ENCODE peak calls at places on chromosomes 13 and 19, in four cellular contexts. R, N, Q and D are unnamed samples.

GRCh38 chr19:19032420-19033175 is 719 bp downstream of the SUGP2 start:
- DNase-seq in R (peak; percentile 89), N (no peak), Q (peak; percentile 65), D (peak; percentile 82)

GRCh38 chr13:29830000-29830399 is 20.4 kb downstream of the UBL3 start:
- DNase-seq in R (no peak), N (no peak), Q (no peak), D (no peak)

GRCh38 chr13:28322256-28322895 is 172.6 kb downstream of the FLT1 start:
- DNase-seq in R (no peak), N (no peak), Q (no peak), D (no peak)

GRCh38 chr19:53192771-53193533 is at the start of gene ZNF665:
- DNase-seq in R (peak; percentile 68), N (peak; percentile 85), Q (peak; percentile 92), D (peak; percentile 76)

GRCh38 chr19:49856574-49857021 is 5.6 kb downstream of the PTOV1 start:
- DNase-seq in R (no peak), N (no peak), Q (no peak), D (peak; percentile 46)

GRCh38 chr13:24684600-24684998 is 4.4 kb downstream of the ATP12A start:
- DNase-seq in R (no peak), N (no peak), Q (no peak), D (no peak)

GRCh38 chr13:93727301-93728141 is 500.9 kb downstream of the GPC6 start:
- DNase-seq in R (no peak), N (no peak), Q (no peak), D (no peak)

GRCh38 chr13:112685856-112686255 is 4.0 kb upstream of the ATP11A start:
- DNase-seq in R (no peak), N (no peak), Q (no peak), D (no peak)

GRCh38 chr19:10817291-10818038 is 18.5 kb downstream of the TMED1 start:
- DNase-seq in R (peak; percentile 59), N (no peak), Q (peak; percentile 51), D (no peak)

GRCh38 chr13:24050292-24050711 is 110.2 kb upstream of the SPATA13 start:
- DNase-seq in R (peak; percentile 36), N (no peak), Q (no peak), D (no peak)

GRCh38 chr13:41311607-41312500 is 787 bp downstream of the NAA16 start:
- DNase-seq in R (peak; percentile 49), N (peak; percentile 70), Q (peak; percentile 53), D (peak; percentile 66)

GRCh38 chr19:9751449-9751848 is 17.1 kb downstream of the ZNF846 start:
- DNase-seq in R (no peak), N (no peak), Q (no peak), D (no peak)

GRCh38 chr19:33798701-33799111 is 2.0 kb downstream of the KCTD15 start:
- DNase-seq in R (no peak), N (no peak), Q (no peak), D (no peak)

GRCh38 chr19:10191347-10191746 is 3.4 kb downstream of the DNMT1 start:
- DNase-seq in R (no peak), N (no peak), Q (no peak), D (peak; percentile 79)

GRCh38 chr19:46697142-46697960 is 19.6 kb downstream of the PRKD2 start:
- DNase-seq in R (peak; percentile 78), N (peak; percentile 97), Q (peak; percentile 96), D (peak; percentile 62)

GRCh38 chr13:51628059-51628852 is 44.0 kb downstream of the WDFY2 start:
- DNase-seq in R (no peak), N (no peak), Q (no peak), D (no peak)
- H3K4me1 ChIP-seq in R (peaks cover 12% of the 10 kb centered on the region), N (no peaks in the 10 kb centered on the region), Q (no peaks in the 10 kb centered on the region), D (no peaks in the 10 kb centered on the region)

GRCh38 chr19:22976248-22976647 is 26.7 kb downstream of the ZNF728 start:
- DNase-seq in R (no peak), N (no peak), Q (no peak), D (no peak)
- TF ChIP-seq POLR2A in R (no peak), N (no peak), Q (no peak), D (no peak)

DNA sequence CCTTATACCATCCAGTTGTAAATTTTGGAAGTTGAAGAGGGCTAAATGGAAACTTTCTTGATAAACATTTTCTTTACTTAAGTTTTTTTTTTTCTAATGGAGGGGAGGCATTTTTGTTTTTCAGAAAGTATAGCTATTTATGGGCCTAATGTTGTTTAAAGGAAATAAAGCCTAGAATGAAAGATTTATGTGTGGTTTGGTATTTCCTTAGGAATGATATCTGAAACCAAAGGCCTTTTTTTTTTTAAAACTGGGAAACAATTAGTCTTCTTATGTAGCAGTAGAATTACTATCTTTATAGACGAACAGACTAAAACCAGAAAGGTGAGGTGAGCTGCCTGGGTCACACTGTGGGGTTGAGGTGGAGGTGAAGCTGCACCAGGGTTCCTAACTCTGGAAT is 80.1 kb downstream of the ESD start:
- DNase-seq in R (no peak), N (no peak), Q (no peak), D (no peak)
- H3K27ac ChIP-seq in R (no peak overlapping the region), N (no peak overlapping the region), Q (no peak overlapping the region), D (peak overlapping the region; percentile 45)

GRCh38 chr13:30872685-30873443 is 33.2 kb upstream of the MEDAG start:
- DNase-seq in R (peak; percentile 59), N (no peak), Q (no peak), D (no peak)
- H3K4me1 ChIP-seq in R (no peaks in the 10 kb centered on the region), N (peaks cover 10% of the 10 kb centered on the region), Q (peaks cover 6% of the 10 kb centered on the region), D (no peaks in the 10 kb centered on the region)

DNA sequence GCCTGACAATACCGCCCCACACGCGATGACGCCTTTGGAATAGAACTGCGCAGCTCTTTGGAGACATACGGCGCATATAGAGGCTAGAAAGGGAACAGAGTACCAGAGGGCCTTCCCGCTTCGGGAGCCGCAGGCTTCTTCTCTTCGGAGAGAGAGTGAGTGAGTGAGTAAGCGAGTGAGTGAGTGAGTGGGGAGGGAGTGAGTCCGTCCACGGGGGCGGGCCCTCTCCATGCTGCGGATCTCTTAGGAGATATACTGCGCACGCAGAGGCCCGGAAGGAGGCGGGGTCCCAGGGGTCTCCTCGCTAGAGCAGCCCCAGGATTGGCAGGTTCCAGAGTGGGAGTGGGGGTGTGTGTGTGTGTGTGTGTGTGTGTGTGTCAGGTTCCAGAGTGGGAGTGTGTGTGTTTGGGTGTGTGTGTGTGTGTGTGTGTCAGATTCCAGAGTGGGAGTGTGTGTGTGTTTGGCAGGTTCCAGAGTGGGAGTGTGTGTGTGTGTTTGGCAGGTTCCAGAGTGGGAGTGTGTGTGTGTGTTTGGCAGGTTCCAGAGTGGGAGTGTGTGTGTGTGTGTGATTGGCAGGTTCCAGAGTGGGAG is 97.0 kb downstream of the INSR start:
- DNase-seq in R (peak; percentile 92), N (peak; percentile 87), Q (peak; percentile 92), D (peak; percentile 92)
- TF ChIP-seq POLR2A in R (peak; percentile 15), N (no peak), Q (no peak), D (peak; percentile 23)

DNA sequence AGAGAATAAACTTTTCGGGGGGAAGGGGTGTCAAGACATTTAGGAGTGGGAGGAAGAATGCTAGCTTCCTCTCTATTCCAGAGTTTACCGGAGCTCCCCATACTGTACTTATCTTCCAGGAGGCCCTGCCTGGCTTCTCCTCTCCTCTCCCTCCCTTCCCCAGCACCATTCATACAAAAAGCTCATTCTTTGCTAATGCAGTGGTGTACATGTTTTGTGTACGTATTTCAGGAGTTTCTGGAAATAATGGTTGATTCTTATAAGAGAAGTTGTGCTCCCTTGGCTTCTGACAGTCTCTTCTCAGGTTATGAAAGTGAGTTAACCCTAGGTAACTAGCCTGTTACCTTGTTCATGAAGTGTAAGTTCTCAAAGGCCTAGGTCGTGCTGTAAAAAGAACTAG is 7.1 kb downstream of the SAMD4B start:
- DNase-seq in R (no peak), N (no peak), Q (no peak), D (no peak)
- H3K27ac ChIP-seq in R (no peak overlapping the region), N (no peak overlapping the region), Q (no peak overlapping the region), D (no peak overlapping the region)

GRCh38 chr13:99063178-99063577 is 85.3 kb upstream of the DOCK9 start:
- DNase-seq in R (no peak), N (no peak), Q (no peak), D (no peak)
- H3K4me1 ChIP-seq in R (no peaks in the 10 kb centered on the region), N (peaks cover 8% of the 10 kb centered on the region), Q (peaks cover 9% of the 10 kb centered on the region), D (peaks cover 12% of the 10 kb centered on the region)

GRCh38 chr19:2061936-2062729 is 11.1 kb upstream of the MKNK2 start:
- DNase-seq in R (peak; percentile 43), N (no peak), Q (no peak), D (peak; percentile 47)

GRCh38 chr19:2061093-2061935 is 10.3 kb upstream of the MKNK2 start:
- DNase-seq in R (peak; percentile 99), N (peak; percentile 99), Q (peak; percentile 100), D (peak; percentile 99)

GRCh38 chr19:2058570-2059421 is 7.8 kb upstream of the MKNK2 start:
- DNase-seq in R (no peak), N (no peak), Q (peak; percentile 12), D (no peak)

GRCh38 chr19:2057484-2058469 is 6.7 kb upstream of the MKNK2 start:
- DNase-seq in R (peak; percentile 32), N (no peak), Q (peak; percentile 10), D (peak; percentile 34)

GRCh38 chr19:2059422-2060201 is 8.6 kb upstream of the MKNK2 start:
- DNase-seq in R (peak; percentile 97), N (peak; percentile 93), Q (peak; percentile 91), D (peak; percentile 91)
- TF ChIP-seq POLR2A in R (peak; percentile 87), N (peak; percentile 81), Q (peak; percentile 74), D (peak; percentile 75)

DNA sequence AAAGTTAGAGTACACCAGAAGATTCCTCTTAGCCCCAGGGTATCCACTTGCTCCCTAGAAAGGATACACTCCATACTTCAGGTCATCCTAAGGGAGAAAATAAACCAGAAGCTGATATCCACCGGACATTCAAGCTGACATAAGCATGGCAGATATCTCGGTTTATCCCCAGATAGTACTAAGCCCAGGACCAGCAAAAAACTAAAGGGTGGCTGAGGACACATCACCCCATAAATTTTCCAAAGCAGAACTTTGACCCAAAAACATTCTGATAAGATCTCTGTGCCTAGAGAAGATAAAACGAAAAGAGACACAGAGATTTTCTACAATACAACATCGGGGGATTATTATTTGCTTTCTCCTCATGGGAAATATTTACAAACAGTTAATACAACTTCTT is 13.9 kb upstream of the ZNF431 start:
- DNase-seq in R (no peak), N (no peak), Q (no peak), D (no peak)
- H3K27ac ChIP-seq in R (no peak overlapping the region), N (no peak overlapping the region), Q (no peak overlapping the region), D (no peak overlapping the region)

DNA sequence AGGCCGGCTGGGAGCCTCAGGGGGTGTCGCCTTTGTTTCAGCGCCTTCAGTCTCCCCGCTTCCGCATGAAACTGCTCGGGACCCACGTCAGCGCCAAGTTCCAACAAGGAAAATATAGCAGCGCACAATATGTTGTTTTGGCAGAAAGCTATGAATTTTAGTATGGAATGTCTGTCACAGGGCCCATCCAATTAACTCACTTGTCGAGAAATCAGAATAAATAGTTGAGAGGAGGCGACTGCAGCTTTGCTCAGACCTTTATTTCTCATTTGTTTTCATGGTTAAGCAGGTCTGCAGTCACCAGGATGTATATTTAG is 34.4 kb upstream of the MEDAG start:
- DNase-seq in R (no peak), N (no peak), Q (no peak), D (no peak)
- H3K4me1 ChIP-seq in R (no peaks in the 10 kb centered on the region), N (peaks cover 10% of the 10 kb centered on the region), Q (peaks cover 6% of the 10 kb centered on the region), D (no peaks in the 10 kb centered on the region)